ENCODE peak calls at places on chromosomes 4 and X, in six cellular contexts. H is adrenal gland; G is breast epithelium; Z is astrocyte of the cerebellum; D is CD8-positive, alpha-beta T cell; T is ovary. U is an unnamed sample.

GRCh38 chrX:55919367-55920221 is 202.0 kb downstream of the RRAGB start:
- DNase-seq in T (no peak), H (no peak), Z (no peak), D (no peak), G (no peak), U (no peak)

GRCh38 chr4:1996866-1997611 is 11.7 kb downstream of the NELFA start:
- DNase-seq in Z (no peak), D (no peak), G (no peak), H (no peak), T (no peak), U (no peak)

GRCh38 chr4:108730579-108730978 is 32.3 kb downstream of the ETNPPL start:
- DNase-seq in Z (no peak), D (no peak), H (no peak), G (no peak), T (no peak), U (no peak)

GRCh38 chr4:118193421-118193820 is 159.1 kb downstream of the NDST3 start:
- DNase-seq in D (no peak), H (no peak), Z (no peak), T (no peak), G (no peak), U (no peak)

GRCh38 chr4:112645541-112646329 is 8.8 kb downstream of the LARP7 start:
- DNase-seq in H (no peak), G (no peak), T (no peak), Z (no peak), D (no peak), U (no peak)

GRCh38 chr4:5517372-5517771 is 191.0 kb downstream of the EVC2 start:
- DNase-seq in D (no peak), Z (no peak), G (no peak), H (no peak), T (no peak), U (no peak)

GRCh38 chr4:8848507-8849265 is 23.0 kb downstream of the HMX1 start:
- DNase-seq in D (no peak), T (peak), Z (no peak), H (no peak), G (no peak), U (no peak)

GRCh38 chrX:4263005-4263404 is 549.6 kb upstream of the PRKX start:
- DNase-seq in Z (no peak), G (no peak), T (no peak), D (no peak), H (no peak), U (peak)

GRCh38 chrX:114906978-114907510 is 110.4 kb downstream of the IL13RA2 start:
- DNase-seq in G (no peak), Z (no peak), H (no peak), T (no peak), D (no peak), U (no peak)

GRCh38 chr4:74037076-74037475 is 1.4 kb downstream of the CXCL3 start:
- DNase-seq in D (no peak), H (no peak), Z (no peak), T (no peak), G (no peak), U (no peak)

GRCh38 chrX:105098812-105099211 is 121.7 kb downstream of the TEX13A start:
- DNase-seq in Z (no peak), T (no peak), G (no peak), D (no peak), H (no peak), U (peak)

GRCh38 chr4:151853034-151853433 is 92.2 kb upstream of the GATB start:
- DNase-seq in T (no peak), G (no peak), H (no peak), Z (no peak), D (no peak), U (no peak)

GRCh38 chr4:2427383-2428334 is 8.9 kb downstream of the CFAP99 start:
- DNase-seq in T (no peak), H (no peak), G (no peak), Z (no peak), D (no peak), U (no peak)

GRCh38 chr4:1354136-1354982 is 7.4 kb downstream of the UVSSA start:
- DNase-seq in T (no peak), Z (no peak), H (no peak), D (no peak), G (no peak), U (no peak)

GRCh38 chrX:78527818-78528217 is 131.3 kb downstream of the RTL3 start:
- DNase-seq in G (no peak), T (no peak), H (no peak), Z (no peak), D (no peak), U (no peak)

GRCh38 chr4:54840992-54841768 is 183.4 kb downstream of the KIT start:
- DNase-seq in G (no peak), Z (no peak), D (no peak), H (no peak), T (no peak), U (peak)

GRCh38 chrX:48071064-48071985 is at the start of gene ZNF630:
- DNase-seq in T (peak), G (peak), D (peak), Z (peak), H (peak), U (peak)

GRCh38 chr4:10403633-10404445 is 53.4 kb downstream of the ZNF518B start:
- DNase-seq in H (no peak), D (no peak), G (no peak), T (no peak), Z (peak), U (peak)

GRCh38 chr4:100504086-100504874 is 13.5 kb downstream of the EMCN start:
- DNase-seq in Z (no peak), G (no peak), D (no peak), H (no peak), T (no peak), U (no peak)

GRCh38 chrX:19593684-19594083 is 78.4 kb upstream of the MAP3K15 start:
- DNase-seq in G (no peak), H (no peak), D (no peak), T (no peak), Z (peak), U (peak)

GRCh38 chr4:36064147-36064546 is 180.2 kb downstream of the ARAP2 start:
- DNase-seq in D (no peak), H (no peak), G (no peak), T (no peak), Z (no peak), U (peak)

GRCh38 chr4:119679251-119679650 is 50.6 kb upstream of the PDE5A start:
- DNase-seq in G (no peak), D (no peak), H (no peak), T (no peak), Z (peak), U (no peak)

GRCh38 chr4:1610791-1611500 is 73.2 kb downstream of the FAM53A start:
- DNase-seq in Z (no peak), H (no peak), D (no peak), G (no peak), T (no peak), U (no peak)

GRCh38 chr4:30537462-30537861 is 182.7 kb upstream of the PCDH7 start:
- DNase-seq in H (no peak), Z (peak), T (no peak), G (no peak), D (no peak), U (peak)

GRCh38 chrX:1521459-1521956 is 15.5 kb downstream of the P2RY8 start:
- DNase-seq in G (no peak), Z (no peak), T (no peak), D (peak), H (no peak), U (no peak)

GRCh38 chr4:173585876-173586572 is 56.0 kb upstream of the HAND2 start:
- DNase-seq in G (no peak), T (no peak), Z (no peak), H (no peak), D (no peak), U (no peak)

DNA sequence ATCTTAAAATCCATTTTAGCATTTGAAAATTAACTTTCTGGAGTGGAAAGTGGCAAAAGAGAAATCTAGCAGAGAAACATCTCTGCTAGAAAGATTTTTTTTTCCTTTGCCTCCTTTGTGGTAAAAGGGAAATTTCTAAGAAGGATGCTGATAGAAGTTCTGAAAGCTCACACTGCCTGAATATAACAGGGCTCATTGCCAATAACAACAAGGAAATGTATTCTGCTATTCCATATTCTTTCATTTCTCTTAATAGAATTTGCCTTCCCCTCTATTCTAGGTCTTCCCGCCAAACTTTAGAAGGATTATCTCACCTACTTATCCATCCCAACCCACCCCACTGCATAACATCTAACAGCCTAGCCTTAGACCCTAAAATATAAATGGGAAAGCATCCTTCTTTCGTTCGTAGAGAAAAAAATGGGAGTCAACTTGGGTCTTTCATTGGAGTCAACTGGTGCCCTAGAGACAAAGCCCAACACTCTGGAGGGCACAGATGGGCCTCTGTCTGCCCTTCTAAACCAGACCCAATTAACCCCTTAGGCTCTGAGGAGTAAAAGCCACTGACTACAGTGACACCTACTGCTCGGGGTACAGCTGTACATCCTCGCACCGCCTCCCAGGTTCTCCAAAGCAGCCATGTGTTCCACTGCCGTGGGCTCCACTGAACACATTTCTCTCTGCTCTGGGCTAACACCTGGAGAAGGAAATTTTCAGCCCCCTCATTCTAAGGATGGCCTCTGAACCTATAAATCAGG is 103.9 kb downstream of the MAML3 start:
- DNase-seq in T (no peak), Z (no peak), H (peak), G (no peak), D (no peak), U (peak)
- TF ChIP-seq CTCF in T (no peak), Z (peak), H (no peak), G (no peak), D (no peak), U (peak)

GRCh38 chr4:184384810-184385557 is 89.4 kb downstream of the IRF2 start:
- DNase-seq in D (no peak), G (no peak), H (peak), Z (no peak), T (no peak), U (peak)

GRCh38 chr4:184382189-184382846 is 92.0 kb downstream of the IRF2 start:
- DNase-seq in G (no peak), D (no peak), T (no peak), H (peak), Z (no peak), U (no peak)

GRCh38 chr4:184385705-184386141 is 88.6 kb downstream of the IRF2 start:
- DNase-seq in G (peak), H (peak), D (no peak), T (no peak), Z (no peak), U (no peak)

GRCh38 chr4:184384056-184384809 is 90.1 kb downstream of the IRF2 start:
- DNase-seq in G (peak), T (peak), H (peak), Z (peak), D (no peak), U (peak)

GRCh38 chr4:184383497-184384055 is 90.8 kb downstream of the IRF2 start:
- DNase-seq in Z (peak), H (peak), D (no peak), T (no peak), G (no peak), U (peak)
- H3K4me3 ChIP-seq in Z (peak), H (peak), D (no peak), T (peak), G (peak), U (peak)

DNA sequence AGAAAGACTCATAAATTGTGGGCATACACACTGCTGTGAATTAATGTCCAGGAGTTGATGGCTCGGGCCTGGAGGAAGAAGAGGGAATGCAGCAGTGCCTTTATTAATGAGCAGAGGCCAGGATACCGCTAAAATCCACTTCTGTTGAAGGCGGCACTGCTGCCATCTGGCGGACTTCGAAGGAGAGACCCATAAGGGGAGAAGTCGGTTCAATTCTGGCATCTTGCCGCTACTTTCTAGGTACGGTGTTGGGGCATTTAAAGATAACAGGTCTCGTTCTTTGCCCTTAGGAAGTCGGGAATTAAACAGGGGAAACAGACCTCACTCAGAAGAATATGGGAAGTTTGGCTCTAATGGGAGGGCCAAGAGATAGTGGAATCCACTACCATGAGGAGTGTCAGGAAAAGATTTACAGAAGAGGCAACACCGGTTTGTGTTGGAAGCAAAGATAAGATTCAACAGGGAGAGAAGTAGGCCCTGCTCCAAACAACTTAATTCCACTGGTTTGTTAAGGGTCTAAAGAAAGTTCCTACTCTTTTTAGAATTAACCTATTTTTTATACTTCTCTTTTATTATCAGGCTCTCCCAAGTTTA is 133.6 kb upstream of the GIMD1 start:
- DNase-seq in H (peak), T (peak), Z (peak), G (no peak), D (no peak), U (peak)
- TF ChIP-seq CTCF in H (peak), T (no peak), Z (peak), G (no peak), D (peak), U (peak)

DNA sequence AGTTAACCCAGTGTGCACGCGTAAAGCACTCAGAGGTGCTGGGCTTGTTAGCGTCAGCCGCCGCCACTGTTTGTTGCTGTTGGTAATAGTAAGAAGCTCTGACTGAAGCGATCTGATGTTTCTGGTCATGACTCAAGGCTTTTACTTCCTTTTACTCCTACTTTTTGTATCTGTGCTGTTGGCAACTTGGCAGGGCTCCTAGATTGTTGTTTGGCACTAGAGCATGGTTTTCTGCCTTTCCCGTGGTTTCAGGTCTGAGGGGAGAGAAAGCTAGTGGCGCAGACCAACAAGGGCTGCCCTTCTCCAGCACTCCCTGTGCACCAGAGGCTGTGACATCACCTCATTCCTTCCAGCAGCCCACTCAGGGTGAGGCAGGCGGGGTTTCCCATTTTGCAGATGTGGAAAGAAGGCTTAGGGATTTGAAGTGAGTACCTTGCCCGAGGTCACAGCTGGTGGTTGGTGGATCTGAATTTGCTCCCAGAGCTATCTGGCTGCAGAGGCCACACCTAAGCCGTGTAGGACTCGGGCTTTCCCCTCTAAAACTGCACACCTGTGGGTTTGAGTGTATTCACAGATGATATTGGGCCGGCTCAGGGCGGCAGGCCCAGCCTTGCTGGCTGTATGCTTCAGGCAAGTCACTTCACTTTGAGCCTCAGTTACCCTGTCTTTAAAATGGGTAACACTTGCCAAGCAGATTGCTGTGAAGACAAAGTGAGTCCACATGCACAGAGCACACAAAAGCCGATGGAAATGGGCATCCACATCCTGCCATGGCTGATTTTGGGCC is 51.2 kb upstream of the TADA2B start:
- DNase-seq in D (no peak), G (peak), T (no peak), H (peak), Z (peak), U (peak)
- H3K4me3 ChIP-seq in D (no peak), G (peak), T (no peak), H (no peak), Z (peak), U (no peak)